ENCODE peak calls at places on chromosomes 13 and 19, in five cellular contexts. One of them, this sample, is unnamed.

GRCh38 chr13:112442483-112443090 is 66.4 kb downstream of the SPACA7 start:
- DNase-seq in K562: no peak
- DNase-seq in HepG2: no peak
- DNase-seq in GM12878: no peak
- DNase-seq in IMR-90: peak; percentile 5
- DNase-seq in this sample: no peak

GRCh38 chr13:40152145-40152544 is 496.7 kb downstream of the COG6 start:
- DNase-seq in K562: no peak
- DNase-seq in HepG2: no peak
- DNase-seq in IMR-90: peak; percentile 49
- DNase-seq in GM12878: no peak
- DNase-seq in this sample: peak; percentile 8

GRCh38 chr19:49210108-49210900 is 52.7 kb downstream of the TRPM4 start:
- DNase-seq in K562: peak; percentile 91
- DNase-seq in IMR-90: no peak
- DNase-seq in HepG2: no peak
- DNase-seq in GM12878: no peak
- DNase-seq in this sample: peak; percentile 69

GRCh38 chr19:12749938-12750521 is 1.6 kb upstream of the BEST2 start:
- DNase-seq in IMR-90: peak; percentile 56
- DNase-seq in GM12878: no peak
- DNase-seq in HepG2: no peak
- DNase-seq in K562: no peak
- DNase-seq in this sample: no peak

GRCh38 chr19:43438291-43439162 is 23.8 kb downstream of the TEX101 start:
- DNase-seq in GM12878: no peak
- DNase-seq in K562: no peak
- DNase-seq in HepG2: no peak
- DNase-seq in IMR-90: peak; percentile 67
- DNase-seq in this sample: peak; percentile 36

GRCh38 chr19:51141181-51141580 is 920 bp upstream of the SIGLEC7 start:
- DNase-seq in K562: no peak
- DNase-seq in GM12878: no peak
- DNase-seq in HepG2: no peak
- DNase-seq in IMR-90: no peak
- DNase-seq in this sample: no peak

GRCh38 chr19:28694812-28695211 is 518.1 kb downstream of the UQCRFS1 start:
- DNase-seq in GM12878: no peak
- DNase-seq in IMR-90: no peak
- DNase-seq in HepG2: no peak
- DNase-seq in K562: no peak
- DNase-seq in this sample: no peak

GRCh38 chr19:48186541-48186991 is 16.1 kb downstream of the ZSWIM9 start:
- DNase-seq in GM12878: no peak
- DNase-seq in K562: no peak
- DNase-seq in HepG2: no peak
- DNase-seq in IMR-90: no peak
- DNase-seq in this sample: no peak

GRCh38 chr19:2912306-2912705 is 11.6 kb downstream of the ZNF57 start:
- DNase-seq in GM12878: no peak
- DNase-seq in K562: no peak
- DNase-seq in HepG2: no peak
- DNase-seq in IMR-90: no peak
- DNase-seq in this sample: no peak

GRCh38 chr13:103100795-103101194 is 34.6 kb upstream of the SLC10A2 start:
- DNase-seq in GM12878: no peak
- DNase-seq in K562: no peak
- DNase-seq in IMR-90: no peak
- DNase-seq in HepG2: no peak
- DNase-seq in this sample: no peak

GRCh38 chr13:80168089-80168850 is 172.7 kb downstream of the SPRY2 start:
- DNase-seq in HepG2: no peak
- DNase-seq in K562: no peak
- DNase-seq in IMR-90: peak; percentile 71
- DNase-seq in GM12878: no peak
- DNase-seq in this sample: no peak

GRCh38 chr19:10624585-10624984 is 768 bp upstream of the SLC44A2 start:
- DNase-seq in GM12878: no peak
- DNase-seq in K562: no peak
- DNase-seq in HepG2: no peak
- DNase-seq in IMR-90: no peak
- DNase-seq in this sample: no peak

GRCh38 chr19:38281820-38282566 is 17.6 kb downstream of the SPINT2 start:
- DNase-seq in K562: no peak
- DNase-seq in IMR-90: no peak
- DNase-seq in GM12878: no peak
- DNase-seq in HepG2: no peak
- DNase-seq in this sample: no peak

GRCh38 chr19:38277549-38277948 is 13.2 kb downstream of the SPINT2 start:
- DNase-seq in K562: no peak
- DNase-seq in HepG2: no peak
- DNase-seq in IMR-90: peak; percentile 35
- DNase-seq in GM12878: no peak
- DNase-seq in this sample: no peak

GRCh38 chr19:38277969-38278680 is 13.8 kb downstream of the SPINT2 start:
- DNase-seq in HepG2: no peak
- DNase-seq in IMR-90: peak; percentile 35
- DNase-seq in K562: no peak
- DNase-seq in GM12878: no peak
- DNase-seq in this sample: no peak

GRCh38 chr19:38278751-38279150 is 14.4 kb downstream of the SPINT2 start:
- DNase-seq in GM12878: no peak
- DNase-seq in HepG2: no peak
- DNase-seq in K562: no peak
- DNase-seq in IMR-90: no peak
- DNase-seq in this sample: no peak

DNA sequence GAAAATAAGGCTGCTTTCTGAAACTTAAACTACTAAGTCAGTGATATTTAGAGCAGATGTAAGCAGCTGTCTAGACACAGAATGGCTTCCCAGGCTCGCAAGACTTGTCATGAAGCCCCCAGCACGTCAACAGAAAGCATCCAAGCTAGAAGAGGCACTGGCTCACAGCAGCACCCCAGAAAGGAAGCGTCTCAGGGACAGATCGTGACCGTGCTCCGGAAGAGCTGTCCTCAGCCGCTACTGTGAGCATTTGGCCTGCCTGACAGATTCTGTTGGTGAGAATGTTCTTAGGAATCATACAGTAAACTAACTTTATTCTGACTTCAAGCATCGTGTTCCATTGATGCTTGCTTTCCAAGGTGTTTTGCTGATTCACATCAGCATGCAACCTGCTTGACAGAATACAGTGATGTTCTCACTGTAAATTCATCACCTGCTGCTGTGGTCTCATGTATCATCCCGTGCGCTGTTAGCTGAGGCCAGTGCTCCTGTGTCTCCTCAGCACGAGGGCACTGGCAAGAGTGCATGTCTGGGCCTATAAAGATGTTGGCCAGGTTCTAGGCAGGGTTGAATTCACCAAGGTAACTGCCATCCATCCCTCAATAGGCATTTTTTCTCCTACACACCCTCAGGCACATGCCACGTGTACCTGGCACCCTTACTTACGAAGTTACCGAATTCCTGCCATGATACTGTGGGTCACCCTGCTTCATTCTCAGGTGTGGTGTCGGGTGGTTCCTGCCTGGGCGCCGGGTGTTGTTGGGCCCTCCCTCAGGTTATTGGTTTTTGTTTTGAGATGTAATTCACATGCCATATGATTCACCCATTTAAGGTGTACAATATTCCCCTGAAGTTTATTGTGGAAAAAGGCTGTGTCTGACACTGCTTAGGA is 15.9 kb downstream of the SPINT2 start:
- DNase-seq in K562: no peak
- DNase-seq in HepG2: no peak
- DNase-seq in IMR-90: no peak
- DNase-seq in GM12878: no peak
- DNase-seq in this sample: no peak
- H3K4me1 ChIP-seq in K562: peaks cover 3% of the 10 kb centered on the region
- H3K4me1 ChIP-seq in HepG2: peaks cover 14% of the 10 kb centered on the region
- H3K4me1 ChIP-seq in IMR-90: peaks cover 14% of the 10 kb centered on the region
- H3K4me1 ChIP-seq in GM12878: peaks cover 8% of the 10 kb centered on the region
- H3K4me1 ChIP-seq in this sample: peaks cover 15% of the 10 kb centered on the region

DNA sequence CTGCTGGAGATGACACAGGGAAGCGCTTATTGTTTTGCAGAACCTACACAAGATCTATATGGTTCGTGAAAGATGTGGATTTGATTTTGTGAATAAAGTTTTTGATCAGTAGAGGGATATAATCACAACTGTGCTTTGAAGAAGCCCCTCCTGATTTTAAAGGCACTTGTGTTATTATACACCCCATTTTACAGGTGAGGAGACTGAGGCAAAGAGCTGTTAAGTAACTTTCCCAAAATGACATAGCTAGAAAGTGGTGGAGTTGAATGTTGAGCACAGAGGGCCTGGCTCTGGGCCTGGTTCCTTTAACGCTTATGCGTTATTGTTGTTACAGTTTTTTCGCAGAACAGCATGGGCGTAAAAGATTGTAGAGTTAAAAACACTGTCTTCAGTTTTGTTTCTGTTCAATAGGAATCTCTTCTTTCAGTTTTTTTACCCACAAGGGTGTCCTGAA is 1.4 kb downstream of the TDRD3 start:
- DNase-seq in IMR-90: no peak
- DNase-seq in HepG2: no peak
- DNase-seq in K562: no peak
- DNase-seq in GM12878: no peak
- DNase-seq in this sample: no peak
- TF ChIP-seq BHLHE40 in IMR-90: no peak
- TF ChIP-seq BHLHE40 in HepG2: no peak
- TF ChIP-seq BHLHE40 in K562: no peak
- TF ChIP-seq BHLHE40 in GM12878: no peak
- TF ChIP-seq BHLHE40 in this sample: no peak

GRCh38 chr19:18225702-18226468 is at the start of gene PDE4C:
- DNase-seq in K562: no peak
- DNase-seq in HepG2: no peak
- DNase-seq in IMR-90: no peak
- DNase-seq in GM12878: no peak
- DNase-seq in this sample: no peak
- H3K4me1 ChIP-seq in K562: peaks cover 52% of the 10 kb centered on the region
- H3K4me1 ChIP-seq in HepG2: peaks cover 56% of the 10 kb centered on the region
- H3K4me1 ChIP-seq in IMR-90: peaks cover 7% of the 10 kb centered on the region
- H3K4me1 ChIP-seq in GM12878: peaks cover 19% of the 10 kb centered on the region
- H3K4me1 ChIP-seq in this sample: peaks cover 8% of the 10 kb centered on the region

GRCh38 chr13:73677041-73677589 is 457.1 kb downstream of the KLF12 start:
- DNase-seq in K562: no peak
- DNase-seq in HepG2: no peak
- DNase-seq in IMR-90: peak; percentile 71
- DNase-seq in GM12878: no peak
- DNase-seq in this sample: peak; percentile 65
- TF ChIP-seq BHLHE40 in K562: no peak
- TF ChIP-seq BHLHE40 in HepG2: no peak
- TF ChIP-seq BHLHE40 in IMR-90: peak; percentile 28
- TF ChIP-seq BHLHE40 in GM12878: no peak
- TF ChIP-seq BHLHE40 in this sample: no peak

DNA sequence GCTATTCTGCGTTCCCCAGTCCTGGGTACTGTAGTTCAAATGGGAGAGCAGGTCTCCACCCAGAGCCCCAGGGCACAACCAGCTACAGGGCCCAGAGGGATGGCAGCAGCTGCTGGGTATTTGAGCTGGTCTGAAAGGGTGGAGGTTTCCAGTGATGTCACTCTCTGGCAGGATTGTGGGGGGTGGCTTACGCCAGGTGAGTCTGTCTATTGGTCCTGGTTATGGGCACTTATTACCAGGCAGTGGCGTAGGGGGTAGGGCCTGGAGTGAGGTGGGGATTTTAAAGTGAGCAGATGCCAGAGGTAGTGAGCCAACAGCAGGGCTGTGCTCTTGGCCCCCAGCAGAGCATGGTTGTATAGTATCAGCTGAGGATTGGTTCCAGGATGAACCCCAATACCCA is 6.2 kb downstream of the RPS19 start:
- DNase-seq in GM12878: no peak
- DNase-seq in IMR-90: no peak
- DNase-seq in K562: no peak
- DNase-seq in HepG2: no peak
- DNase-seq in this sample: no peak
- H3K4me1 ChIP-seq in GM12878: peaks cover 71% of the 10 kb centered on the region
- H3K4me1 ChIP-seq in IMR-90: peaks cover 10% of the 10 kb centered on the region
- H3K4me1 ChIP-seq in K562: peaks cover 44% of the 10 kb centered on the region
- H3K4me1 ChIP-seq in HepG2: peaks cover 87% of the 10 kb centered on the region
- H3K4me1 ChIP-seq in this sample: peaks cover 91% of the 10 kb centered on the region

DNA sequence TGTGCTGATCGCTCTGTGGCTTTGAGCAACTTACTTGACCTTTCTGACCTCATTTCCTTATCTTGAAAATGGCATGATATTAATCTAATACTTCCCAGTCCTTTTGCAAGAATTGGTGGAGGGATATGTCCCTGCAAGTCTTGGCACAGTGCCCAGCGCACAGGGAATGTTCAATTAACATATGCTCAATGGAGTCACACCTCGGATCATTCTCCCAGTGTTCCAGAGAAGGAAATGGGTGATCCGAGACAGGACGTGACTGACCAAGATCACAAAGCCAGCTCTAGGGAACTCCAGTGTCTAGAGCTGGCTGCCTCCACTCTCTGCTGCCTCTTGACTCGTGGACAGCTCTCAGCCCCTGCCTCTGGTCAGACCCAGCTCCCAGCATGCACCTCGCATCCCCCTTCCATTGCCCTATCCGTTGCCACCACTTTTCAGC is 3.6 kb downstream of the CDC42EP5 start:
- DNase-seq in IMR-90: no peak
- DNase-seq in GM12878: no peak
- DNase-seq in K562: no peak
- DNase-seq in HepG2: no peak
- DNase-seq in this sample: no peak
- TF ChIP-seq BHLHE40 in IMR-90: no peak
- TF ChIP-seq BHLHE40 in GM12878: no peak
- TF ChIP-seq BHLHE40 in K562: no peak
- TF ChIP-seq BHLHE40 in HepG2: no peak
- TF ChIP-seq BHLHE40 in this sample: no peak

This sample was measured in A549.